ENCODE peak calls at places on chromosome 17, in seven cellular contexts. F is IMR-90, B is lower lobe of right lung, E is thoracic aorta, Y is A549, K is sigmoid colon, D is mammary epithelial cell. H is an unnamed sample.

GRCh38 chr17:73548620-73549311 is 95.5 kb downstream of the SDK2 start:
- DNase-seq in F (no peak), B (no peak), E (no peak), Y (no peak), K (no peak), D (no peak), H (no peak)

GRCh38 chr17:31225831-31226230 is 71.2 kb downstream of the OMG start:
- DNase-seq in F (no peak), B (no peak), E (no peak), Y (no peak), K (no peak), D (no peak), H (no peak)

GRCh38 chr17:65954148-65954449 is 237.8 kb downstream of the CEP112 start:
- DNase-seq in F (no peak), B (no peak), E (no peak), Y (no peak), K (no peak), D (no peak), H (no peak)

GRCh38 chr17:42809250-42809649 is 10.6 kb downstream of the CNTD1 start:
- DNase-seq in F (peak; percentile 93), B (no peak), E (no peak), Y (peak; percentile 27), K (peak; percentile 87), D (peak; percentile 66), H (no peak)

GRCh38 chr17:32831627-32832243 is 45.2 kb downstream of the MYO1D start:
- DNase-seq in F (no peak), B (no peak), E (no peak), Y (no peak), K (no peak), D (no peak), H (no peak)

GRCh38 chr17:54536306-54536705 is 364.3 kb upstream of the TOM1L1 start:
- DNase-seq in F (no peak), B (no peak), E (no peak), Y (no peak), K (no peak), D (no peak), H (no peak)

GRCh38 chr17:80195141-80195540 is 25.0 kb downstream of the SGSH start:
- DNase-seq in F (no peak), B (no peak), E (no peak), Y (no peak), K (no peak), D (no peak), H (no peak)

GRCh38 chr17:33292184-33292980 is 713 bp downstream of the ASIC2 start:
- DNase-seq in F (peak; percentile 20), B (no peak), E (no peak), Y (peak; percentile 67), K (no peak), D (peak; percentile 50), H (peak; percentile 67)

GRCh38 chr17:43905400-43905984 is 1.8 kb downstream of the MPP2 start:
- DNase-seq in F (no peak), B (no peak), E (no peak), Y (no peak), K (no peak), D (no peak), H (no peak)

GRCh38 chr17:38509008-38509771 is 80.9 kb downstream of the ARHGAP23 start:
- DNase-seq in F (peak; percentile 91), B (peak; percentile 80), E (no peak), Y (peak; percentile 86), K (peak; percentile 90), D (peak; percentile 49), H (peak; percentile 89)
- H3K4me3 ChIP-seq in F (no peak overlapping the region), B (no peak overlapping the region), E (peak overlapping the region; percentile 1), Y (no peak overlapping the region), K (peak overlapping the region; percentile 37), D (no peak overlapping the region), H (no peak overlapping the region)

DNA sequence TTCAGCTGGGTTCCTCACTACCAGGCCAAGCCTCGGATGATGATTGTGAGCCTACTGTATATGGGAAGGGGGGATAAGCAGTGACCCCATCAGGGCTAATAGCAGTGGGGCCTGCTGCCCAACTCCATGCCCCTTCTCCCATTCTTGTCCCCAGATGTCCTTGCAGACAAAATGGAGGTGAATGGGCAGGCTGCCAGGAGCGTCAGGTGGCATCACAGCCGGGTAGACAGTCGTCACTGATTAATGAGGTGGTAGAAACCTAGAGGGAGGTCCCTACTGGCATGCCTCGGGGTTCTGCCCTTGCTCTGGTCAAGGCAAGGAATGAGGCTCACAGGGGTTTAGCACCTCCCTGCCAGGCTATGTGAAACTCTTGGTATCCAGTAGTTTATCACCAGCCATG is 21.1 kb downstream of the RAI1 start:
- DNase-seq in F (no peak), B (no peak), E (no peak), Y (no peak), K (no peak), D (no peak), H (no peak)
- H3K4me1 ChIP-seq in F (peaks cover 71% of the 10 kb centered on the region), B (peaks cover 52% of the 10 kb centered on the region), E (peaks cover 32% of the 10 kb centered on the region), Y (peaks cover 55% of the 10 kb centered on the region), K (peaks cover 71% of the 10 kb centered on the region), D (peaks cover 20% of the 10 kb centered on the region), H (peaks cover 45% of the 10 kb centered on the region)

DNA sequence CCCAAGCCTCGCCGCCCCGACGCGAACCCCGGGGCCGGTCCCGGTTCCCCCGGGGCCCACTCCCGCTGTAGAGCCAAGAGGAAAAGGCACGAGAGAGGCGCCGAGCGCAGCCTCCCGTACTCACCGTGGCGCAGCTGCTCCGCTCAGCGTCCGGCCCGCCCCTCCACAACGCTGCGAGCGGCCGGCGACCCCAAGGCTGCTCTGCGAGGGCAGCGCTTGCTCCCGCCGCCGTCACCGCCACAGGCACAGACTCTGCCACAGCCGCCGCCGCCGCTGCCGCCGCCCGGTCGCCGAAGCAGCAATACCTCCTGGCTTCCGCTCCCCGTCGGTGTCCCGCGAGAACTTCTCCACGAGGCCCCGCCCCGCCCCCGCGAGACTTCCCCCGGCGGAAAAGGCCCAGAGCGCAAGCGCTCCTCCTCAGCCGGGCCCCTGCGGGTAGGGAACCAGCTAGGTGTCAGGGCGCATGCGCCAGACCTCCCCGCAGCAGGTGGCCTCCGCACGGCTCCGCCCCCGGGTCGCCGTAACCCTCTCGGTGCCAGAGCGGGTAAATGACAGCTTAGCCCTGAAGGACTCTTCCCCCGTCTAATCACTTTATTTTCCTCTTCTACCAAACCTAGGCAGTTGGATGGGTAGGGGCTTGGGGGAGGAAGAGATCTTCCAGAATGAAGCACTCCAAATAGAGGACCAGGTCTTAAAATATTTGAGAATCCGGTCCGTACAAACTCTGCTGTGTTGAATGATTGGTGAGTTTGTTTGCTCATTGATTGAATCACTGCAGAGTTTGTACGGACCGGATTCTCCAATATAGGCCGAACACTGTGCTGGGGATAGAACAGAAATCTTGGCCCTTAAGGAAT is at the start of gene GRB2:
- DNase-seq in F (peak; percentile 92), B (peak; percentile 99), E (peak; percentile 90), Y (peak; percentile 97), K (peak; percentile 99), D (peak; percentile 93), H (peak; percentile 100)
- TF ChIP-seq CTCF in F (no peak), B (no peak), E (no peak), Y (no peak), K (no peak), D (no peak), H (peak; percentile 16)

GRCh38 chr17:51029568-51030463 is 90.9 kb downstream of the SPAG9 start:
- DNase-seq in F (peak; percentile 54), B (no peak), E (no peak), Y (no peak), K (no peak), D (no peak), H (no peak)
- H3K4me3 ChIP-seq in F (peak overlapping the region; percentile 19), B (peak overlapping the region; percentile 19), E (peak overlapping the region; percentile 34), Y (no peak overlapping the region), K (peak overlapping the region; percentile 24), D (no peak overlapping the region), H (no peak overlapping the region)

GRCh38 chr17:64004218-64004770 is 6.1 kb downstream of the PRR29 start:
- DNase-seq in F (no peak), B (no peak), E (no peak), Y (no peak), K (peak; percentile 37), D (no peak), H (no peak)

GRCh38 chr17:64004903-64005733 is 7.0 kb downstream of the PRR29 start:
- DNase-seq in F (no peak), B (no peak), E (no peak), Y (no peak), K (peak; percentile 59), D (no peak), H (no peak)

GRCh38 chr17:64001763-64002529 is 3.8 kb downstream of the PRR29 start:
- DNase-seq in F (peak; percentile 12), B (peak; percentile 79), E (no peak), Y (no peak), K (peak; percentile 84), D (no peak), H (peak; percentile 84)

GRCh38 chr17:64002658-64003525 is 4.7 kb downstream of the PRR29 start:
- DNase-seq in F (no peak), B (no peak), E (no peak), Y (no peak), K (peak; percentile 64), D (no peak), H (no peak)

DNA sequence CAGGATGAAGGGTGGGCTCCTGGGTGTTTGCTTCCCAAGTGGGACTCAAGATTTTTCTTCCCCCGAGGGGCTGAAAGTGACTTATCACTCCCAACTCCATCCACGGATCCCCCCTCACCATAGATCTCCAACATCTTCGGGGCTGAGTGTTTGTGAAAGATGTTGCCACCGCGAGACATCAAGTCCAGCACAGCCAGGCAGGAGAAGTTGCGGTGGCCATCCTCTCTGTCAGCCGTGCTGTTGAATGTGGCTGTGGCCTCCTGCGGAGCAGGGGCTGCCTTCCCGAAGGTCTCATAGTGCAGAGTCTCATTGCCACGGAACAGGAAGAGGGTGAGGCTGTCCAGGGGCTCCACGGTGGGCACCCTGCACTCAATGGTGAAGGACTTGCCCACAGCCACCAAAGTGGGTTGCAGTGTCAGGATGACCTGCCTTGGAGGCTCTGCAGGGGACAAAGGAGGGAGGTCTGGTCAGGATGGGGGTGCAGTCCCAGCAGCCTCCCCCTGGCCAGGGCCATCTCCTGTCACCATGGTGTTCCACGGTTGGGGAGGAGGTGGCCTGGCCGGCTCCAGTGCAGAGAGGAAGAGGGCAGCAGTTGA is 5.5 kb downstream of the PRR29 start:
- DNase-seq in F (no peak), B (no peak), E (no peak), Y (no peak), K (peak; percentile 56), D (no peak), H (no peak)
- H3K4me1 ChIP-seq in F (no peaks in the 10 kb centered on the region), B (peaks cover 61% of the 10 kb centered on the region), E (peaks cover 4% of the 10 kb centered on the region), Y (peaks cover 25% of the 10 kb centered on the region), K (peaks cover 8% of the 10 kb centered on the region), D (peaks cover 3% of the 10 kb centered on the region), H (peaks cover 3% of the 10 kb centered on the region)

GRCh38 chr17:77617516-77617915 is 341.0 kb upstream of the TNRC6C start:
- DNase-seq in F (no peak), B (no peak), E (no peak), Y (no peak), K (no peak), D (no peak), H (no peak)
- TF ChIP-seq CTCF in F (no peak), B (no peak), E (no peak), Y (no peak), K (no peak), D (no peak), H (no peak)

GRCh38 chr17:34639706-34640425 is 60.5 kb downstream of the TMEM132E start:
- DNase-seq in F (no peak), B (peak; percentile 26), E (no peak), Y (no peak), K (no peak), D (no peak), H (peak; percentile 45)
- H3K4me3 ChIP-seq in F (no peak overlapping the region), B (no peak overlapping the region), E (no peak overlapping the region), Y (no peak overlapping the region), K (no peak overlapping the region), D (no peak overlapping the region), H (no peak overlapping the region)